ENCODE peak calls at places on chromosomes 2 and 18, in five cellular contexts. L, K, W, C and P are unnamed samples.

GRCh38 chr2:233061591-233062446 is 1.7 kb downstream of the INPP5D start:
- DNase-seq in L (peak; percentile 65), K (no peak), W (peak; percentile 71), C (peak; percentile 90), P (no peak)

GRCh38 chr2:142190805-142191204 is 60.0 kb upstream of the LRP1B start:
- DNase-seq in L (no peak), K (no peak), W (no peak), C (no peak), P (no peak)

GRCh38 chr2:218754201-218754600 is 27.7 kb upstream of the CYP27A1 start:
- DNase-seq in L (peak; percentile 76), K (no peak), W (no peak), C (no peak), P (no peak)

GRCh38 chr2:19855528-19856431 is 46.0 kb downstream of the TTC32 start:
- DNase-seq in L (no peak), K (no peak), W (no peak), C (no peak), P (no peak)

GRCh38 chr2:188850786-188851185 is 123.4 kb upstream of the COL3A1 start:
- DNase-seq in L (no peak), K (no peak), W (no peak), C (peak; percentile 44), P (no peak)

GRCh38 chr2:16546128-16546754 is 119.4 kb downstream of the CYRIA start:
- DNase-seq in L (no peak), K (no peak), W (no peak), C (peak; percentile 4), P (peak; percentile 28)

GRCh38 chr2:159080641-159081040 is 112.2 kb downstream of the TANC1 start:
- DNase-seq in L (no peak), K (no peak), W (no peak), C (no peak), P (no peak)

GRCh38 chr2:60819155-60819862 is 62.1 kb upstream of the REL start:
- DNase-seq in L (peak; percentile 50), K (peak; percentile 75), W (peak; percentile 91), C (no peak), P (no peak)

GRCh38 chr2:131154071-131154531 is 49.0 kb downstream of the PLEKHB2 start:
- DNase-seq in L (peak; percentile 66), K (peak; percentile 54), W (peak; percentile 87), C (peak; percentile 65), P (no peak)

GRCh38 chr2:133405252-133405651 is 163.0 kb downstream of the NCKAP5 start:
- DNase-seq in L (no peak), K (no peak), W (no peak), C (no peak), P (no peak)

GRCh38 chr2:224956706-224957105 is 85.6 kb downstream of the DOCK10 start:
- DNase-seq in L (no peak), K (no peak), W (no peak), C (no peak), P (no peak)

GRCh38 chr2:5991305-5991968 is 299.3 kb downstream of the SOX11 start:
- DNase-seq in L (no peak), K (no peak), W (no peak), C (no peak), P (no peak)

GRCh38 chr2:33372940-33373553 is 103.4 kb upstream of the RASGRP3 start:
- DNase-seq in L (no peak), K (no peak), W (no peak), C (peak; percentile 41), P (no peak)

GRCh38 chr2:26245810-26246209 is 1.1 kb downstream of the HADHB start:
- DNase-seq in L (no peak), K (no peak), W (peak; percentile 66), C (peak; percentile 37), P (no peak)

GRCh38 chr2:120625865-120626560 is 109.7 kb upstream of the GLI2 start:
- DNase-seq in L (peak; percentile 91), K (no peak), W (no peak), C (no peak), P (no peak)

GRCh38 chr18:63346471-63347183 is 20.4 kb downstream of the KDSR start:
- DNase-seq in L (no peak), K (no peak), W (no peak), C (no peak), P (no peak)